ENCODE peak calls at places on chromosome 22, in ten cellular contexts. One of them, this sample, is unnamed.

GRCh38 chr22:30471616-30472318 is at the start of gene SEC14L3:
- DNase-seq in PC-9: no peak
- DNase-seq in CD4-positive, CD25-positive, alpha-beta regulatory T cell: no peak
- DNase-seq in fibroblast of the aortic adventitia: no peak
- DNase-seq in mammary epithelial cell: no peak
- DNase-seq in aorta: no peak
- DNase-seq in HepG2: no peak
- DNase-seq in cardiac fibroblast: no peak
- DNase-seq in neural progenitor cell: no peak
- DNase-seq in heart left ventricle: no peak
- DNase-seq in this sample: no peak

GRCh38 chr22:38901111-38901641 is 29.2 kb upstream of the CBX6 start:
- DNase-seq in PC-9: no peak
- DNase-seq in CD4-positive, CD25-positive, alpha-beta regulatory T cell: no peak
- DNase-seq in fibroblast of the aortic adventitia: no peak
- DNase-seq in mammary epithelial cell: no peak
- DNase-seq in aorta: no peak
- DNase-seq in HepG2: no peak
- DNase-seq in cardiac fibroblast: no peak
- DNase-seq in neural progenitor cell: no peak
- DNase-seq in heart left ventricle: no peak
- DNase-seq in this sample: no peak

GRCh38 chr22:36770116-36770945 is 5.6 kb downstream of the IFT27 start:
- DNase-seq in PC-9: no peak
- DNase-seq in CD4-positive, CD25-positive, alpha-beta regulatory T cell: no peak
- DNase-seq in fibroblast of the aortic adventitia: no peak
- DNase-seq in mammary epithelial cell: no peak
- DNase-seq in aorta: no peak
- DNase-seq in HepG2: no peak
- DNase-seq in cardiac fibroblast: no peak
- DNase-seq in neural progenitor cell: peak
- DNase-seq in heart left ventricle: no peak
- DNase-seq in this sample: no peak

GRCh38 chr22:42969348-42969975 is 45.5 kb downstream of the PACSIN2 start:
- DNase-seq in PC-9: no peak
- DNase-seq in CD4-positive, CD25-positive, alpha-beta regulatory T cell: no peak
- DNase-seq in fibroblast of the aortic adventitia: peak
- DNase-seq in mammary epithelial cell: peak
- DNase-seq in aorta: peak
- DNase-seq in HepG2: no peak
- DNase-seq in cardiac fibroblast: peak
- DNase-seq in neural progenitor cell: no peak
- DNase-seq in heart left ventricle: no peak
- DNase-seq in this sample: no peak

GRCh38 chr22:46250783-46251125 is 661 bp upstream of the CDPF1 start:
- DNase-seq in PC-9: no peak
- DNase-seq in CD4-positive, CD25-positive, alpha-beta regulatory T cell: no peak
- DNase-seq in fibroblast of the aortic adventitia: no peak
- DNase-seq in mammary epithelial cell: no peak
- DNase-seq in aorta: peak
- DNase-seq in HepG2: no peak
- DNase-seq in cardiac fibroblast: no peak
- DNase-seq in neural progenitor cell: no peak
- DNase-seq in heart left ventricle: no peak
- DNase-seq in this sample: no peak

GRCh38 chr22:26428515-26429457 is at the start of gene ASPHD2:
- DNase-seq in PC-9: no peak
- DNase-seq in CD4-positive, CD25-positive, alpha-beta regulatory T cell: peak
- DNase-seq in fibroblast of the aortic adventitia: peak
- DNase-seq in mammary epithelial cell: peak
- DNase-seq in aorta: peak
- DNase-seq in HepG2: no peak
- DNase-seq in cardiac fibroblast: peak
- DNase-seq in neural progenitor cell: peak
- DNase-seq in heart left ventricle: peak
- DNase-seq in this sample: peak

GRCh38 chr22:47337161-47337621 is 574.7 kb downstream of the TBC1D22A start:
- DNase-seq in PC-9: peak
- DNase-seq in CD4-positive, CD25-positive, alpha-beta regulatory T cell: no peak
- DNase-seq in fibroblast of the aortic adventitia: peak
- DNase-seq in mammary epithelial cell: no peak
- DNase-seq in aorta: no peak
- DNase-seq in HepG2: peak
- DNase-seq in cardiac fibroblast: peak
- DNase-seq in neural progenitor cell: no peak
- DNase-seq in heart left ventricle: no peak
- DNase-seq in this sample: peak

GRCh38 chr22:43253839-43254238 is 66.9 kb upstream of the TTLL12 start:
- DNase-seq in PC-9: peak
- DNase-seq in CD4-positive, CD25-positive, alpha-beta regulatory T cell: no peak
- DNase-seq in fibroblast of the aortic adventitia: no peak
- DNase-seq in mammary epithelial cell: peak
- DNase-seq in aorta: no peak
- DNase-seq in HepG2: no peak
- DNase-seq in cardiac fibroblast: no peak
- DNase-seq in neural progenitor cell: no peak
- DNase-seq in heart left ventricle: no peak
- DNase-seq in this sample: no peak

GRCh38 chr22:47322854-47323253 is 560.4 kb downstream of the TBC1D22A start:
- DNase-seq in PC-9: no peak
- DNase-seq in CD4-positive, CD25-positive, alpha-beta regulatory T cell: no peak
- DNase-seq in fibroblast of the aortic adventitia: no peak
- DNase-seq in mammary epithelial cell: no peak
- DNase-seq in aorta: no peak
- DNase-seq in HepG2: no peak
- DNase-seq in cardiac fibroblast: no peak
- DNase-seq in neural progenitor cell: no peak
- DNase-seq in heart left ventricle: no peak
- DNase-seq in this sample: peak

GRCh38 chr22:45159652-45160462 is 3.9 kb upstream of the NUP50 start:
- DNase-seq in PC-9: no peak
- DNase-seq in CD4-positive, CD25-positive, alpha-beta regulatory T cell: no peak
- DNase-seq in fibroblast of the aortic adventitia: peak
- DNase-seq in mammary epithelial cell: no peak
- DNase-seq in aorta: no peak
- DNase-seq in HepG2: peak
- DNase-seq in cardiac fibroblast: no peak
- DNase-seq in neural progenitor cell: peak
- DNase-seq in heart left ventricle: no peak
- DNase-seq in this sample: no peak

GRCh38 chr22:49136041-49136815 is 691.4 kb downstream of the BRD1 start:
- DNase-seq in PC-9: no peak
- DNase-seq in CD4-positive, CD25-positive, alpha-beta regulatory T cell: no peak
- DNase-seq in fibroblast of the aortic adventitia: no peak
- DNase-seq in mammary epithelial cell: no peak
- DNase-seq in aorta: no peak
- DNase-seq in HepG2: no peak
- DNase-seq in cardiac fibroblast: no peak
- DNase-seq in neural progenitor cell: no peak
- DNase-seq in heart left ventricle: no peak
- DNase-seq in this sample: no peak

GRCh38 chr22:27988704-27989103 is 69.6 kb upstream of the PITPNB start:
- DNase-seq in PC-9: no peak
- DNase-seq in CD4-positive, CD25-positive, alpha-beta regulatory T cell: no peak
- DNase-seq in fibroblast of the aortic adventitia: no peak
- DNase-seq in mammary epithelial cell: no peak
- DNase-seq in aorta: no peak
- DNase-seq in HepG2: no peak
- DNase-seq in cardiac fibroblast: no peak
- DNase-seq in neural progenitor cell: no peak
- DNase-seq in heart left ventricle: no peak
- DNase-seq in this sample: peak

GRCh38 chr22:31843526-31843925 is 89.7 kb downstream of the DEPDC5 start:
- DNase-seq in PC-9: no peak
- DNase-seq in CD4-positive, CD25-positive, alpha-beta regulatory T cell: no peak
- DNase-seq in fibroblast of the aortic adventitia: no peak
- DNase-seq in mammary epithelial cell: no peak
- DNase-seq in aorta: no peak
- DNase-seq in HepG2: no peak
- DNase-seq in cardiac fibroblast: no peak
- DNase-seq in neural progenitor cell: no peak
- DNase-seq in heart left ventricle: no peak
- DNase-seq in this sample: no peak

GRCh38 chr22:50301581-50301991 is 5.9 kb downstream of the PLXNB2 start:
- DNase-seq in PC-9: no peak
- DNase-seq in CD4-positive, CD25-positive, alpha-beta regulatory T cell: no peak
- DNase-seq in fibroblast of the aortic adventitia: no peak
- DNase-seq in mammary epithelial cell: no peak
- DNase-seq in aorta: no peak
- DNase-seq in HepG2: no peak
- DNase-seq in cardiac fibroblast: no peak
- DNase-seq in neural progenitor cell: no peak
- DNase-seq in heart left ventricle: no peak
- DNase-seq in this sample: no peak

GRCh38 chr22:50303515-50303847 is 4.0 kb downstream of the PLXNB2 start:
- DNase-seq in PC-9: no peak
- DNase-seq in CD4-positive, CD25-positive, alpha-beta regulatory T cell: no peak
- DNase-seq in fibroblast of the aortic adventitia: no peak
- DNase-seq in mammary epithelial cell: no peak
- DNase-seq in aorta: no peak
- DNase-seq in HepG2: no peak
- DNase-seq in cardiac fibroblast: no peak
- DNase-seq in neural progenitor cell: no peak
- DNase-seq in heart left ventricle: no peak
- DNase-seq in this sample: no peak

GRCh38 chr22:50302041-50302541 is 5.4 kb downstream of the PLXNB2 start:
- DNase-seq in PC-9: no peak
- DNase-seq in CD4-positive, CD25-positive, alpha-beta regulatory T cell: no peak
- DNase-seq in fibroblast of the aortic adventitia: no peak
- DNase-seq in mammary epithelial cell: peak
- DNase-seq in aorta: no peak
- DNase-seq in HepG2: no peak
- DNase-seq in cardiac fibroblast: no peak
- DNase-seq in neural progenitor cell: no peak
- DNase-seq in heart left ventricle: peak
- DNase-seq in this sample: no peak

GRCh38 chr22:50303848-50304527 is 3.5 kb downstream of the PLXNB2 start:
- DNase-seq in PC-9: peak
- DNase-seq in CD4-positive, CD25-positive, alpha-beta regulatory T cell: no peak
- DNase-seq in fibroblast of the aortic adventitia: no peak
- DNase-seq in mammary epithelial cell: peak
- DNase-seq in aorta: no peak
- DNase-seq in HepG2: peak
- DNase-seq in cardiac fibroblast: no peak
- DNase-seq in neural progenitor cell: peak
- DNase-seq in heart left ventricle: peak
- DNase-seq in this sample: peak

GRCh38 chr22:50302564-50302963 is 4.9 kb downstream of the PLXNB2 start:
- DNase-seq in PC-9: no peak
- DNase-seq in CD4-positive, CD25-positive, alpha-beta regulatory T cell: no peak
- DNase-seq in fibroblast of the aortic adventitia: no peak
- DNase-seq in mammary epithelial cell: no peak
- DNase-seq in aorta: no peak
- DNase-seq in HepG2: no peak
- DNase-seq in cardiac fibroblast: no peak
- DNase-seq in neural progenitor cell: no peak
- DNase-seq in heart left ventricle: peak
- DNase-seq in this sample: no peak
- H3K4me3 ChIP-seq in PC-9: no peak
- H3K4me3 ChIP-seq in CD4-positive, CD25-positive, alpha-beta regulatory T cell: no peak
- H3K4me3 ChIP-seq in fibroblast of the aortic adventitia: no peak
- H3K4me3 ChIP-seq in mammary epithelial cell: no peak
- H3K4me3 ChIP-seq in aorta: no peak
- H3K4me3 ChIP-seq in HepG2: no peak
- H3K4me3 ChIP-seq in cardiac fibroblast: no peak
- H3K4me3 ChIP-seq in neural progenitor cell: no peak
- H3K4me3 ChIP-seq in heart left ventricle: no peak
- H3K4me3 ChIP-seq in this sample: no peak

GRCh38 chr22:24188705-24189248 is 7.5 kb downstream of the SUSD2 start:
- DNase-seq in PC-9: no peak
- DNase-seq in CD4-positive, CD25-positive, alpha-beta regulatory T cell: no peak
- DNase-seq in fibroblast of the aortic adventitia: no peak
- DNase-seq in mammary epithelial cell: peak
- DNase-seq in aorta: no peak
- DNase-seq in HepG2: no peak
- DNase-seq in cardiac fibroblast: no peak
- DNase-seq in neural progenitor cell: no peak
- DNase-seq in heart left ventricle: no peak
- DNase-seq in this sample: no peak

GRCh38 chr22:24187731-24188644 is 6.7 kb downstream of the SUSD2 start:
- DNase-seq in PC-9: no peak
- DNase-seq in CD4-positive, CD25-positive, alpha-beta regulatory T cell: no peak
- DNase-seq in fibroblast of the aortic adventitia: no peak
- DNase-seq in mammary epithelial cell: no peak
- DNase-seq in aorta: no peak
- DNase-seq in HepG2: no peak
- DNase-seq in cardiac fibroblast: no peak
- DNase-seq in neural progenitor cell: no peak
- DNase-seq in heart left ventricle: no peak
- DNase-seq in this sample: no peak

GRCh38 chr22:24190566-24191208 is 9.4 kb downstream of the SUSD2 start:
- DNase-seq in PC-9: no peak
- DNase-seq in CD4-positive, CD25-positive, alpha-beta regulatory T cell: no peak
- DNase-seq in fibroblast of the aortic adventitia: no peak
- DNase-seq in mammary epithelial cell: no peak
- DNase-seq in aorta: no peak
- DNase-seq in HepG2: no peak
- DNase-seq in cardiac fibroblast: no peak
- DNase-seq in neural progenitor cell: no peak
- DNase-seq in heart left ventricle: no peak
- DNase-seq in this sample: peak

GRCh38 chr22:24190159-24190540 is 8.9 kb downstream of the SUSD2 start:
- DNase-seq in PC-9: no peak
- DNase-seq in CD4-positive, CD25-positive, alpha-beta regulatory T cell: no peak
- DNase-seq in fibroblast of the aortic adventitia: no peak
- DNase-seq in mammary epithelial cell: no peak
- DNase-seq in aorta: no peak
- DNase-seq in HepG2: no peak
- DNase-seq in cardiac fibroblast: no peak
- DNase-seq in neural progenitor cell: no peak
- DNase-seq in heart left ventricle: no peak
- DNase-seq in this sample: no peak

GRCh38 chr22:24189249-24190158 is 8.2 kb downstream of the SUSD2 start:
- DNase-seq in PC-9: peak
- DNase-seq in CD4-positive, CD25-positive, alpha-beta regulatory T cell: no peak
- DNase-seq in fibroblast of the aortic adventitia: peak
- DNase-seq in mammary epithelial cell: peak
- DNase-seq in aorta: peak
- DNase-seq in HepG2: peak
- DNase-seq in cardiac fibroblast: peak
- DNase-seq in neural progenitor cell: peak
- DNase-seq in heart left ventricle: peak
- DNase-seq in this sample: peak
- H3K4me3 ChIP-seq in PC-9: no peak
- H3K4me3 ChIP-seq in CD4-positive, CD25-positive, alpha-beta regulatory T cell: no peak
- H3K4me3 ChIP-seq in fibroblast of the aortic adventitia: no peak
- H3K4me3 ChIP-seq in mammary epithelial cell: peak
- H3K4me3 ChIP-seq in aorta: no peak
- H3K4me3 ChIP-seq in HepG2: no peak
- H3K4me3 ChIP-seq in cardiac fibroblast: no peak
- H3K4me3 ChIP-seq in neural progenitor cell: no peak
- H3K4me3 ChIP-seq in heart left ventricle: no peak
- H3K4me3 ChIP-seq in this sample: no peak

GRCh38 chr22:39979048-39979447 is 15.7 kb upstream of the FAM83F start:
- DNase-seq in PC-9: no peak
- DNase-seq in CD4-positive, CD25-positive, alpha-beta regulatory T cell: no peak
- DNase-seq in fibroblast of the aortic adventitia: no peak
- DNase-seq in mammary epithelial cell: no peak
- DNase-seq in aorta: no peak
- DNase-seq in HepG2: no peak
- DNase-seq in cardiac fibroblast: no peak
- DNase-seq in neural progenitor cell: no peak
- DNase-seq in heart left ventricle: no peak
- DNase-seq in this sample: no peak
- H3K4me3 ChIP-seq in PC-9: no peak
- H3K4me3 ChIP-seq in CD4-positive, CD25-positive, alpha-beta regulatory T cell: no peak
- H3K4me3 ChIP-seq in fibroblast of the aortic adventitia: no peak
- H3K4me3 ChIP-seq in mammary epithelial cell: no peak
- H3K4me3 ChIP-seq in aorta: no peak
- H3K4me3 ChIP-seq in HepG2: no peak
- H3K4me3 ChIP-seq in cardiac fibroblast: no peak
- H3K4me3 ChIP-seq in neural progenitor cell: no peak
- H3K4me3 ChIP-seq in heart left ventricle: no peak
- H3K4me3 ChIP-seq in this sample: no peak

GRCh38 chr22:33051960-33052839 is 6.0 kb downstream of the SYN3 start:
- DNase-seq in PC-9: no peak
- DNase-seq in CD4-positive, CD25-positive, alpha-beta regulatory T cell: no peak
- DNase-seq in fibroblast of the aortic adventitia: no peak
- DNase-seq in mammary epithelial cell: no peak
- DNase-seq in aorta: no peak
- DNase-seq in HepG2: peak
- DNase-seq in cardiac fibroblast: no peak
- DNase-seq in neural progenitor cell: peak
- DNase-seq in heart left ventricle: no peak
- DNase-seq in this sample: no peak
- H3K4me3 ChIP-seq in PC-9: no peak
- H3K4me3 ChIP-seq in CD4-positive, CD25-positive, alpha-beta regulatory T cell: no peak
- H3K4me3 ChIP-seq in fibroblast of the aortic adventitia: no peak
- H3K4me3 ChIP-seq in mammary epithelial cell: no peak
- H3K4me3 ChIP-seq in aorta: no peak
- H3K4me3 ChIP-seq in HepG2: peak
- H3K4me3 ChIP-seq in cardiac fibroblast: no peak
- H3K4me3 ChIP-seq in neural progenitor cell: no peak
- H3K4me3 ChIP-seq in heart left ventricle: no peak
- H3K4me3 ChIP-seq in this sample: no peak

This sample was measured in lower leg skin.